ENCODE peak calls at places on chromosomes 5 and 9, in four cellular contexts. O, Z, B and A are unnamed samples.

GRCh38 chr9:87708989-87709706 is 16.8 kb upstream of the CTSL start:
- DNase-seq in B (no peak), Z (no peak), O (no peak), A (no peak)

GRCh38 chr9:124257865-124258764 is at the start of gene NEK6:
- DNase-seq in Z (no peak), O (no peak), B (peak), A (no peak)

GRCh38 chr9:13728917-13729811 is 449.7 kb upstream of the MPDZ start:
- DNase-seq in O (no peak), B (no peak), Z (no peak), A (no peak)

GRCh38 chr5:14915291-14915976 is 43.9 kb upstream of the ANKH start:
- DNase-seq in B (no peak), O (no peak), Z (no peak), A (no peak)

GRCh38 chr9:89179535-89179919 is 909 bp upstream of the SHC3 start:
- DNase-seq in O (peak), Z (no peak), B (no peak), A (no peak)

GRCh38 chr9:110638381-110638954 is 30.1 kb upstream of the MUSK start:
- DNase-seq in B (no peak), O (peak), Z (no peak), A (no peak)

GRCh38 chr9:117645245-117645636 is 59.0 kb upstream of the TLR4 start:
- DNase-seq in B (no peak), Z (no peak), O (no peak), A (no peak)

GRCh38 chr5:4116834-4117233 is 521.2 kb downstream of the IRX1 start:
- DNase-seq in B (no peak), O (no peak), Z (no peak), A (no peak)

GRCh38 chr5:127068771-127069330 is 4.5 kb downstream of the C5orf63 start:
- DNase-seq in B (no peak), O (no peak), Z (no peak), A (no peak)

GRCh38 chr5:31770157-31770556 is 131.2 kb downstream of the PDZD2 start:
- DNase-seq in O (no peak), B (no peak), Z (no peak), A (no peak)

GRCh38 chr9:138040446-138041430 is 163.2 kb downstream of the CACNA1B start:
- DNase-seq in B (peak), O (no peak), Z (peak), A (peak)

GRCh38 chr5:136249678-136250266 is 56.8 kb upstream of the SMIM32 start:
- DNase-seq in B (no peak), O (peak), Z (peak), A (no peak)

GRCh38 chr9:135239100-135239768 is 151.8 kb downstream of the OLFM1 start:
- DNase-seq in O (no peak), Z (no peak), B (peak), A (no peak)

GRCh38 chr9:134807726-134808125 is 72.9 kb upstream of the FCN2 start:
- DNase-seq in Z (no peak), O (peak), B (no peak), A (no peak)

GRCh38 chr9:114677418-114677817 is 4.6 kb downstream of the TEX48 start:
- DNase-seq in B (no peak), Z (no peak), O (peak), A (no peak)

GRCh38 chr5:17123785-17124184 is 93.6 kb upstream of the BASP1 start:
- DNase-seq in O (no peak), Z (no peak), B (no peak), A (no peak)

GRCh38 chr9:110668528-110669167 is at the start of gene MUSK:
- DNase-seq in B (no peak), Z (no peak), O (no peak), A (no peak)

GRCh38 chr5:157476699-157477408 is 16.8 kb downstream of the NIPAL4 start:
- DNase-seq in O (peak), Z (peak), B (no peak), A (no peak)

GRCh38 chr9:91775011-91775707 is 174.9 kb downstream of the ROR2 start:
- DNase-seq in O (peak), Z (peak), B (peak), A (no peak)

GRCh38 chr5:54611290-54611951 is 93.9 kb downstream of the SNX18 start:
- DNase-seq in B (no peak), Z (no peak), O (no peak), A (no peak)

GRCh38 chr5:177220576-177220975 is 82.9 kb downstream of the RAB24 start:
- DNase-seq in B (no peak), Z (no peak), O (no peak), A (no peak)

GRCh38 chr5:139422307-139422893 is 16.9 kb downstream of the DNAJC18 start:
- DNase-seq in B (no peak), Z (no peak), O (peak), A (no peak)

GRCh38 chr5:44774279-44774880 is 34.4 kb upstream of the MRPS30 start:
- DNase-seq in O (peak), Z (no peak), B (no peak), A (no peak)

GRCh38 chr5:78496373-78496772 is 136.0 kb downstream of the SCAMP1 start:
- DNase-seq in Z (no peak), B (no peak), O (no peak), A (no peak)

GRCh38 chr5:91885291-91886265 is 502.5 kb upstream of the ARRDC3 start:
- DNase-seq in Z (no peak), B (no peak), O (no peak), A (no peak)

GRCh38 chr5:1367149-1367548 is 22.2 kb upstream of the CLPTM1L start:
- DNase-seq in Z (no peak), B (no peak), O (no peak), A (no peak)

GRCh38 chr5:179255527-179256228 is 89.6 kb downstream of the ADAMTS2 start:
- DNase-seq in Z (no peak), B (no peak), O (no peak), A (no peak)

GRCh38 chr5:170960567-170960966 is 98.7 kb downstream of the RANBP17 start:
- DNase-seq in Z (no peak), O (no peak), B (no peak), A (no peak)

GRCh38 chr5:92678576-92679105 is 902.4 kb downstream of the NR2F1-AS1 start:
- DNase-seq in B (no peak), Z (no peak), O (peak), A (no peak)

GRCh38 chr5:179549973-179550510 is 312 bp upstream of the RUFY1 start:
- DNase-seq in O (no peak), B (peak), Z (peak), A (no peak)

GRCh38 chr5:22669345-22669744 is 183.8 kb downstream of the CDH12 start:
- DNase-seq in Z (no peak), O (no peak), B (no peak), A (no peak)

GRCh38 chr9:2157277-2158105 is 142.3 kb downstream of the SMARCA2 start:
- DNase-seq in O (peak), Z (no peak), B (no peak), A (no peak)

GRCh38 chr5:148949871-148950863 is 112.7 kb downstream of the SH3TC2 start:
- DNase-seq in O (no peak), B (peak), Z (peak), A (no peak)

GRCh38 chr5:146533882-146534281 is 17.9 kb upstream of the GPR151 start:
- DNase-seq in Z (no peak), O (no peak), B (no peak), A (no peak)

GRCh38 chr5:1917830-1918487 is 35.2 kb upstream of the IRX4 start:
- DNase-seq in O (no peak), Z (no peak), B (no peak), A (no peak)

GRCh38 chr9:131238402-131239021 is 37.8 kb downstream of the FAM78A start:
- DNase-seq in Z (no peak), O (no peak), B (no peak), A (no peak)

GRCh38 chr5:33242264-33242663 is 198.5 kb upstream of the TARS1 start:
- DNase-seq in B (no peak), O (no peak), Z (no peak), A (no peak)
- H3K27ac ChIP-seq in B (no peak), O (no peak), Z (no peak), A (no peak)

DNA sequence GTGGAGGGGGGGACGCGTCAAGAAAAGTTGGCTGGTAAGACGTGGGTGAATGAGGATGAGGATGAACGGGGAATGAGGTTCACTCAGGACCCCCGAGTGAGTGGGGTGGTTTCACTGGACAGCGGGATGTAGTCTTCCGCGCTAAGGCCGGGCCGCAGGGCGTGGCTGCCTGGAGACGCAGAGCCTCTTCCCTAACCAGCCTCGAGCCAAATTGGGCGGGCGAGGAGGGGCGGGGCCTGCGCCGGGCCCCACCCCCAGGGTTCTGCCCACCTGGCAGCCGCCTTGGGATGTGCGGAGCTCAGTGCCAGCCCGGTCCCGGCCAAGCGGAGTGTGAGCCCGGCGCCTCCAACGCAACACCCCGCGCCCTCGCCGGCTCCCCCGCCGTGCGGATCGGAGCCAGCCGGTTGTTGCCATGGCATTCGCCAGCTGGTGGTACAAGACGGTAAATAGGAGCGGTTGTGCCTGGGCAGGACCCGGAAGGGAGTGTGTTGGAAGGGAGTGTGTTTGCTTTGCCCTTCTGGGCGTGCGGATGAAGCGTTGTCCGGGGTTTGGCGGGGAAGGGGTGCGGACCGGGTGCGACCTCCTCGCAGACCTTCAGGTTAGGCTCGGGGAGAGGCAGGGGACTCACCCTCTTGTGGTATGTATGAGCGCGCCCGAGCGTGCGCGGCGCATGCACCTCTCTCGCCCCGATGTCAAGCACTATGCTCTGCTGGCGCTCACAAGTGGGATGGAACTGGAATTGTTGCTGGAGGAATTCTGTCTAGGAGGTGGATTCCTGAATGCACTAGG is 743 bp downstream of the CAST start:
- DNase-seq in Z (peak), B (peak), O (peak), A (peak)
- TF ChIP-seq POLR2A in Z (peak), B (peak), O (peak), A (no peak)

GRCh38 chr9:27333241-27334052 is 36.5 kb upstream of the EQTN start:
- DNase-seq in Z (peak), O (peak), B (no peak), A (no peak)
- H3K27ac ChIP-seq in Z (peak), O (peak), B (no peak), A (no peak)

DNA sequence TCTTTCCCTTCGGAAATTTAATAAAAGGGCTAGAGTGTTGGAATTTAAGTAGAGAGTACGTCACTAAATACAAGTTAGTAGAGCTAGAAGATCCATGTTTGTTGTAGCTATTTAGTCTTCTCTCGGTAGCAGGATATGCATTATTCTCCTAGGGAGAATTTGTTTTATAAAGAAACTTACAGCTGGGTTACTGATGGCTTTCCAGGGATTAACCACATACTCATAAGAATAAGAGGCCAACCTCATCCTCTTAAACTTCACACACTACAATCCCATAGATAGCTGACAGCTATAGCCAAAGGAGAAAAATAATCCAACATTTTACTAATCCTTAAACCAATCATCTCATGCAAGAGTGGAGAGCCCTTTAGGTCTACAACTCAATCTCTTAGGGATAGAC is 43.0 kb downstream of the TLE1 start:
- DNase-seq in Z (no peak), O (no peak), B (no peak), A (no peak)
- TF ChIP-seq POLR2A in Z (no peak), O (no peak), B (no peak), A (no peak)

DNA sequence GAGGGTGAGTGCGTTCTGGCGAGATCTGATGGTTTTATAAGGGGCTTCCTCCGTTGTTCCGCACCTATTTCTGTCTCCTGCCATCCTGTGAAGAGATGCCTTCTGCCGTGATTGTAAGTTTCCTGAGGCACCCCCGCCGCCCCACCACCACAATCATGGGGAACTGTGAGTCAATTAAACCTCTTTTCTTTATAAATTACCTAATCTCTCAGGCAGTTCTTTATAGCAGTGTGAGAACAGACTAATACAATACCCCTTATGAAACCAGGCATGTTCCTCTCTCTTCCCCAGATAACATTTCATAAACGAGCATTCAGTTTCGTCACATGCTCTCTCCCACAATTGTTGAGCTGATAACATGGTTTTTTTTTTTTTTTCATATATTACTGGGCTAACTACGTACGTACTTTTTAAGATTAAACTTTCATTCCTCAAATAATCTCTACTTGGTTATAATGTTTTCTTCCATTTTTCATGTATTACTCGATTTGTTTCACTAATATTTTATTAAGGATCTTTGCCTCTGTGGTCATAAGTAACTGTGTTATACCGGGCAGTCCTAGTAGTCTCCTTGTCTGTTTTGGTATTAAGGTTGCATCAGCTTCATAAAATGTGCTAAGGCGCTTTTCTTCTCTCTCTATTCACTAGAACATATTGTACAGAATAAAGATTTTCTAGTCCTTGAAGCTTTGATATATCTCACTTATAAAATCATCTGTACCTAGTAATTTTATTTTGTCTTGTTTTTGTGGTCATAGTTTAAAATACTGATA is 64.9 kb upstream of the MVB12B start:
- DNase-seq in O (no peak), Z (no peak), B (no peak), A (no peak)
- H3K27ac ChIP-seq in O (no peak), Z (no peak), B (no peak), A (no peak)